ENCODE peak calls at places on chromosomes 11 and 22, in ten cellular contexts. W, I, C, Y, U, L, A, F, Q and G are unnamed samples.

GRCh38 chr22:44801476-44801875 is 49.1 kb downstream of the ARHGAP8 start:
- DNase-seq in I (no peak), A (no peak), Y (no peak), U (no peak), Q (no peak), C (no peak), W (no peak), L (no peak), F (no peak), G (no peak)

GRCh38 chr11:69864930-69865661 is 45.9 kb upstream of the FGF3 start:
- DNase-seq in Q (no peak), I (no peak), U (no peak), A (no peak), Y (no peak), W (no peak), F (no peak), L (no peak), C (no peak), G (no peak)

GRCh38 chr11:19868871-19869270 is 156.2 kb downstream of the NAV2 start:
- DNase-seq in Q (no peak), A (no peak), L (no peak), C (no peak), W (no peak), Y (peak), I (no peak), U (no peak), F (no peak), G (no peak)

GRCh38 chr11:114160884-114161283 is 101.4 kb downstream of the ZBTB16 start:
- DNase-seq in F (no peak), A (no peak), Q (peak), U (no peak), W (no peak), Y (peak), C (no peak), I (no peak), L (no peak), G (no peak)

GRCh38 chr11:127825185-127825584 is 762.2 kb downstream of the ETS1 start:
- DNase-seq in U (no peak), C (no peak), Q (no peak), L (no peak), Y (no peak), F (no peak), W (no peak), I (no peak), A (no peak), G (no peak)

GRCh38 chr11:119373917-119374631 is 7.4 kb downstream of the USP2 start:
- DNase-seq in I (peak), Q (peak), A (peak), F (peak), C (peak), L (peak), U (no peak), Y (peak), W (peak), G (peak)

GRCh38 chr11:2730323-2731284 is 30.8 kb upstream of the KCNQ1OT1 start:
- DNase-seq in L (no peak), W (no peak), Y (no peak), A (no peak), I (no peak), U (no peak), C (no peak), F (no peak), Q (no peak), G (no peak)

GRCh38 chr11:112355726-112356125 is 95.1 kb upstream of the PLET1 start:
- DNase-seq in C (peak), Y (peak), Q (peak), A (peak), W (no peak), L (peak), I (peak), F (no peak), U (no peak), G (no peak)

GRCh38 chr11:2137202-2138071 is 1.8 kb downstream of the IGF2 start:
- DNase-seq in I (peak), L (peak), A (peak), Y (peak), Q (peak), W (no peak), F (no peak), C (no peak), U (no peak), G (peak)

GRCh38 chr11:21177379-21177778 is 508.0 kb downstream of the NELL1 start:
- DNase-seq in W (no peak), A (no peak), U (no peak), C (no peak), Y (no peak), L (no peak), Q (no peak), I (no peak), F (no peak), G (no peak)

GRCh38 chr11:38448284-38448683 is 1850.2 kb upstream of the RAG2 start:
- DNase-seq in F (no peak), Q (no peak), C (no peak), L (no peak), W (no peak), U (no peak), A (peak), I (no peak), Y (peak), G (no peak)

GRCh38 chr11:100778386-100778785 is 91.3 kb downstream of the ARHGAP42 start:
- DNase-seq in Y (no peak), C (no peak), U (no peak), W (no peak), L (no peak), A (no peak), I (no peak), F (no peak), Q (no peak), G (no peak)

GRCh38 chr11:2775626-2776350 is 76.0 kb upstream of the KCNQ1OT1 start:
- DNase-seq in F (no peak), Y (no peak), I (no peak), C (no peak), U (no peak), A (no peak), W (no peak), Q (no peak), L (no peak), G (no peak)

GRCh38 chr11:119432484-119433368 is 9.8 kb upstream of the THY1 start:
- DNase-seq in F (no peak), Y (peak), U (no peak), A (peak), I (no peak), L (no peak), W (no peak), C (no peak), Q (peak), G (no peak)

GRCh38 chr22:48456449-48456848 is 1371.2 kb downstream of the BRD1 start:
- DNase-seq in F (no peak), U (no peak), Q (no peak), L (no peak), I (no peak), C (no peak), A (no peak), W (no peak), Y (no peak), G (no peak)

GRCh38 chr22:46358766-46359165 is 23.3 kb downstream of the TRMU start:
- DNase-seq in A (no peak), W (no peak), I (no peak), C (no peak), Y (no peak), F (no peak), L (no peak), U (no peak), Q (no peak), G (no peak)

GRCh38 chr11:44977493-44977984 is 26.9 kb upstream of the TP53I11 start:
- DNase-seq in Q (peak), C (no peak), W (no peak), A (peak), Y (no peak), I (peak), L (no peak), U (no peak), F (no peak), G (no peak)

GRCh38 chr11:61173456-61173855 is 12.2 kb upstream of the VPS37C start:
- DNase-seq in W (no peak), F (no peak), C (no peak), I (peak), U (no peak), Q (no peak), A (peak), L (no peak), Y (peak), G (peak)

GRCh38 chr22:19868333-19868732 is 13.7 kb upstream of the GNB1L start:
- DNase-seq in W (no peak), A (no peak), L (no peak), Q (no peak), U (no peak), F (no peak), C (no peak), Y (no peak), I (no peak), G (no peak)

GRCh38 chr11:106276859-106277436 is 199.5 kb downstream of the AASDHPPT start:
- DNase-seq in F (no peak), C (no peak), W (no peak), L (peak), I (peak), Y (no peak), A (peak), U (no peak), Q (no peak), G (peak)

GRCh38 chr11:115217726-115218311 is 286.4 kb downstream of the CADM1 start:
- DNase-seq in C (no peak), Q (no peak), L (no peak), U (no peak), A (no peak), F (no peak), Y (peak), I (no peak), W (no peak), G (no peak)

GRCh38 chr22:29720824-29721323 is 1.1 kb downstream of the CABP7 start:
- DNase-seq in L (no peak), Y (no peak), U (no peak), C (no peak), I (no peak), A (no peak), W (no peak), Q (no peak), F (no peak), G (no peak)

GRCh38 chr11:82682003-82682751 is 51.5 kb downstream of the FAM181B start:
- DNase-seq in W (no peak), Y (peak), A (peak), Q (peak), U (no peak), C (peak), F (peak), L (peak), I (peak), G (no peak)

GRCh38 chr22:49979587-49980264 is 19.2 kb downstream of the PIM3 start:
- DNase-seq in I (peak), A (peak), W (no peak), Q (peak), L (no peak), F (no peak), Y (peak), U (no peak), C (no peak), G (peak)

GRCh38 chr11:62726156-62727006 is 876 bp downstream of the HNRNPUL2 start:
- DNase-seq in W (no peak), F (no peak), Y (no peak), A (no peak), L (no peak), I (no peak), C (no peak), Q (no peak), U (no peak), G (no peak)

GRCh38 chr11:33410086-33410765 is 153.0 kb downstream of the HIPK3 start:
- DNase-seq in Q (no peak), A (no peak), W (no peak), Y (no peak), I (no peak), C (no peak), F (no peak), U (no peak), L (no peak), G (no peak)

GRCh38 chr11:46523290-46523689 is 70.5 kb downstream of the AMBRA1 start:
- DNase-seq in F (no peak), L (no peak), U (no peak), I (no peak), Q (no peak), A (no peak), Y (no peak), W (no peak), C (no peak), G (no peak)

GRCh38 chr11:75347781-75348613 is 3.5 kb downstream of the ARRB1 start:
- DNase-seq in A (peak), Y (peak), L (peak), U (no peak), C (peak), W (no peak), Q (peak), F (no peak), I (no peak), G (no peak)

GRCh38 chr11:28877366-28877765 is 769.2 kb downstream of the METTL15 start:
- DNase-seq in Y (peak), L (no peak), U (no peak), W (no peak), Q (no peak), F (no peak), A (peak), C (no peak), I (no peak), G (no peak)

GRCh38 chr11:42012261-42012660 is 552.8 kb upstream of the LRRC4C start:
- DNase-seq in Q (no peak), Y (no peak), A (no peak), C (no peak), W (no peak), L (no peak), U (no peak), F (no peak), I (no peak), G (no peak)

GRCh38 chr11:32143378-32143777 is 52.5 kb downstream of the RCN1 start:
- DNase-seq in A (no peak), Y (no peak), F (no peak), L (no peak), I (no peak), Q (no peak), W (no peak), C (no peak), U (no peak), G (no peak)

GRCh38 chr11:68819362-68819761 is 22.4 kb downstream of the CPT1A start:
- DNase-seq in Q (no peak), U (no peak), I (no peak), W (no peak), C (no peak), F (no peak), Y (no peak), L (no peak), A (no peak), G (no peak)

GRCh38 chr11:68904458-68904847 is 762 bp downstream of the IGHMBP2 start:
- DNase-seq in Q (no peak), Y (peak), F (no peak), A (no peak), U (no peak), C (no peak), L (no peak), I (peak), W (no peak), G (peak)

GRCh38 chr11:118662401-118663271 is 16.8 kb downstream of the TREH start:
- DNase-seq in I (no peak), C (no peak), F (no peak), Y (no peak), U (no peak), W (no peak), Q (no peak), A (no peak), L (no peak), G (no peak)

GRCh38 chr11:73192272-73192671 is 25.8 kb upstream of the P2RY2 start:
- DNase-seq in U (no peak), W (no peak), Q (no peak), Y (peak), F (no peak), C (no peak), A (peak), L (no peak), I (no peak), G (no peak)

GRCh38 chr11:120011836-120012235 is 126.1 kb downstream of the TRIM29 start:
- DNase-seq in F (no peak), Y (no peak), Q (no peak), A (no peak), C (no peak), L (no peak), U (no peak), I (no peak), W (no peak), G (no peak)